ENCODE peak calls at places on chromosomes 13 and 19, in five cellular contexts. P, U, I, V and Q are unnamed samples.

GRCh38 chr19:12676384-12676792 is 5.3 kb downstream of the DHPS start:
- DNase-seq in I (peak), U (peak), P (no peak), V (peak), Q (peak)

GRCh38 chr19:18460313-18460712 is 22.4 kb upstream of the ISYNA1 start:
- DNase-seq in V (no peak), P (no peak), U (no peak), I (no peak), Q (no peak)

GRCh38 chr13:36981156-36981743 is 17.9 kb downstream of the ALG5 start:
- DNase-seq in P (no peak), U (peak), V (no peak), I (no peak), Q (peak)

GRCh38 chr19:42191855-42192254 is 25.6 kb downstream of the DEDD2 start:
- DNase-seq in V (peak), P (no peak), I (no peak), U (no peak), Q (peak)

GRCh38 chr19:49677901-49678674 is 1.0 kb downstream of the PRMT1 start:
- DNase-seq in I (peak), U (peak), P (peak), V (no peak), Q (peak)

GRCh38 chr13:75271851-75272250 is 210.1 kb downstream of the TBC1D4 start:
- DNase-seq in P (no peak), I (no peak), V (no peak), U (no peak), Q (no peak)

GRCh38 chr19:11451942-11452813 is 16.7 kb downstream of the PRKCSH start:
- DNase-seq in P (no peak), I (peak), U (peak), V (no peak), Q (no peak)

GRCh38 chr13:99862243-99862642 is 109.3 kb downstream of the ZIC5 start:
- DNase-seq in V (no peak), I (no peak), P (no peak), U (no peak), Q (no peak)

GRCh38 chr19:3210347-3211017 is 14.0 kb upstream of the CELF5 start:
- DNase-seq in P (peak), I (peak), U (peak), V (peak), Q (peak)

GRCh38 chr19:33416307-33417215 is 43.1 kb downstream of the CEBPG start:
- DNase-seq in P (peak), I (peak), V (peak), U (peak), Q (peak)

GRCh38 chr13:101661839-101662238 is 209.4 kb downstream of the ITGBL1 start:
- DNase-seq in P (no peak), U (no peak), V (no peak), I (no peak), Q (no peak)

GRCh38 chr19:51810228-51810627 is 15.3 kb downstream of the FPR3 start:
- DNase-seq in P (no peak), U (peak), I (no peak), V (no peak), Q (peak)

GRCh38 chr19:32416749-32417469 is 11.3 kb downstream of the DPY19L3 start:
- DNase-seq in I (no peak), V (no peak), P (no peak), U (no peak), Q (no peak)

GRCh38 chr19:34041922-34042521 is 130.3 kb upstream of the LSM14A start:
- DNase-seq in V (peak), I (peak), P (peak), U (peak), Q (peak)

GRCh38 chr13:23671902-23672301 is 101.7 kb downstream of the TNFRSF19 start:
- DNase-seq in P (no peak), V (no peak), I (no peak), U (no peak), Q (no peak)
- TF ChIP-seq ATF3 in P (no peak), V (no peak), I (no peak), U (no peak), Q (no peak)

DNA sequence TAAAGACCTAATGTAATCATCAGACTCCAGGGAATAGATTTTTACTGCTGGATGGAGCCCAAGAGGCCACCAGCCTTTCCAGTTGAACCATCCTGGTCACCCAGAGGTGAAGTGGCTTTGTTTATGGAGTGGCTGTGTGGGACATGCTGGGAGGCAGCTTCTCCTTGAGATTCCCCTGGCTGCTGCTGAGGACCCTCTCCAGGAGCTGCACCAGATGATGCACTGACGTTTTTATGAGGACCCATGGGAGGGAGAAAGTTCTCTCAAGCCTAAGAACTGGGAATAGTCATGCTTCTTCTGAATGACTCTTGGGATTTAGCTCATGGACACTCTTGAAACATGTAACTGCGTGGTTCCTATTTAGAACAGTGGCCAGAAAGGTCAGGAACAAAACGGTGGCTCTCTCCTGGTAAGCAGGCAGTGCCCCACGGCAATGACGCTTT is 205.8 kb upstream of the MIR17HG start:
- DNase-seq in P (no peak), I (no peak), V (no peak), U (no peak), Q (no peak)
- TF ChIP-seq ATF3 in P (no peak), I (no peak), V (no peak), U (no peak), Q (no peak)

GRCh38 chr13:67520886-67521285 is 290.8 kb upstream of the PCDH9 start:
- DNase-seq in I (no peak), V (no peak), P (no peak), U (no peak), Q (no peak)

GRCh38 chr13:67518785-67519184 is 288.6 kb upstream of the PCDH9 start:
- DNase-seq in I (no peak), P (no peak), V (no peak), U (no peak), Q (no peak)

GRCh38 chr13:67515895-67516294 is 285.8 kb upstream of the PCDH9 start:
- DNase-seq in P (no peak), I (no peak), U (no peak), V (no peak), Q (no peak)
- TF ChIP-seq ATF3 in P (no peak), I (no peak), U (no peak), V (no peak), Q (no peak)

GRCh38 chr19:54364775-54365257 is at the start of gene LAIR1:
- DNase-seq in I (no peak), V (no peak), U (no peak), P (no peak), Q (no peak)

GRCh38 chr19:54373781-54374266 is 9.1 kb upstream of the LAIR1 start:
- DNase-seq in V (no peak), P (no peak), I (no peak), U (no peak), Q (no peak)

GRCh38 chr19:54366811-54367210 is 2.1 kb upstream of the LAIR1 start:
- DNase-seq in P (no peak), V (no peak), U (no peak), I (no peak), Q (no peak)

DNA sequence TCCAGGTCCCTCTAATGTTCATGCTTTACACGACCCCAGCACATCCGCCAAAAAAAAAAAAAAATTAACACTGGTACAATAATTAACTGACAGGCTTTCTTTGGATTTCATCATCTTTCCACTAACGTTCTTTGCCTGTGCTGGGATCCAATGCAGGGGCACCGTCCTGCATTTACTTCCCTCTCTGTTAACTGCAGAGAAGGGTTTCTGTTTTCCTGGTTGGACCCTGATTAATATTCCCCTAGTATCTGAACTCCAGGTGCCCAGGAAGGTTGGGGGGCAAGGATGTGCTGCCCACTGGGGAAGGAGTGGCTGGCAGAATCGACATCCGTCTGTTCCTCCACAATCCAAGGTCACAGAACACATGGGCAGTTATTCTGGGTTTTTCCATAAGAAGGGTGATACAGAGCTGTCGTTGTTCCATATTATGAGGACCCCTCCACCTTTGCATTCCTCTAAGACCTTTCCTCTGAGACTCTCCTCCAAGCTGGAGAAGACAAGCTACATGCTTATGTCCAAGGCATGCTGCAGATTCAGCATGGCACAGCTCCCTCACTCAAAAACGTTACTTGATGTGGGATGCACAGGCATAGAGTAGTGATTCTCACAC is 4.5 kb upstream of the LAIR1 start:
- DNase-seq in V (no peak), I (no peak), U (no peak), P (no peak), Q (no peak)
- TF ChIP-seq ATF3 in V (no peak), I (no peak), U (peak), P (no peak), Q (no peak)

GRCh38 chr19:16249826-16250434 is 52.2 kb downstream of the AP1M1 start:
- DNase-seq in P (no peak), I (no peak), U (no peak), V (no peak), Q (no peak)
- TF ChIP-seq ATF3 in P (no peak), I (no peak), U (no peak), V (no peak), Q (no peak)

DNA sequence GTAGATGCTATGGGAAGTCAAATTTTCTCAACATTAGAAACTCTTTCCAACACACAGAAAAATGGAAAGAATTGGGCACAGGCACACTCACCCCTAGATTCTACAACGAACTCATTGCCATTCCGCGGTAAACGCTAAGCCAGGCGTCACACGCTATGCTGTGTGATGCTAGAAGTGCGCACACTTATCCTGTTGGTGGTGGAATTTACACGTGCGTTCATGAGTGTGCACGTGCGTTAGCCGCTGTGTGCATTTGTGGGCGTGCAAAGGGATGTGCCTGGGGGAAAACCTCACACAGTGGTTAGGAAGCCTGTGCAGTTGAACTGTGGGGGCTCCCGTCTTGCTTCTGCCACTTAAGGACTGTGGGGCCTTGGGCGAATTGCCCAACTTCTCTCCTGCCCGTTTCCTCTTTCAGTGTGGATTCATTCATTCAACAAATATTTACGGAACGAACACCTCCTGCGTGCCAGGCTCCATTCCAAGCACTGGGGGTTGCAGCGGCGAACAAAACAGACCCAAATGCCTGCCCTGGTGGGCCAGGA is 7.7 kb downstream of the NFILZ start:
- DNase-seq in U (no peak), V (no peak), P (no peak), I (no peak), Q (peak)
- TF ChIP-seq ATF3 in U (no peak), V (no peak), P (no peak), I (no peak), Q (no peak)

DNA sequence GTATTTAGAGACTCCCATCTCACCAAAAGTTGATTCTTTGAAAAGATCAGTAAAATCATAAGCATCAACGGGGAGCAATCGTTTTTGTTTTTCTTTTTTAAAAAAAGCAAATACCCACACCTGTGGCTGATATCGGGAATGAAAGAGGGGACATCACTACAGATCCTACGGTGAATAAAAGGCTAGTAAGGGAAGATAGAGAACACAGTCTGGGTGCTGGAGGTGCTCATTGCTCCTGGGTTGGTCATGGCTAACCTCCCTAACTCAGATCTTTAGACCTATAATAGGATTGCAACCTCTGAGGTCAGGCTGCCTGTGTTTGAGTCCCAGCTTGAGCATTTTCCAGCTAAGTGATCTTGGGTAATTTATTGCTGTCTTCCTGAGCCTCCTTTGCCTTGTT is 1.1 kb downstream of the EHD2 start:
- DNase-seq in I (no peak), U (no peak), P (no peak), V (no peak), Q (no peak)
- TF ChIP-seq ATF3 in I (no peak), U (no peak), P (no peak), V (no peak), Q (no peak)